ENCODE peak calls at places on chromosomes 16 and 17, in six cellular contexts. A, X, C, Y, T and S are unnamed samples.

GRCh38 chr17:46842835-46843234 is 8.5 kb upstream of the WNT9B start:
- DNase-seq in A (no peak), X (no peak), C (no peak), Y (peak), T (peak), S (no peak)

GRCh38 chr17:63718981-63719380 is 19.1 kb upstream of the LIMD2 start:
- DNase-seq in A (no peak), X (no peak), C (no peak), Y (no peak), T (no peak), S (no peak)

GRCh38 chr16:18013863-18014262 is 322.7 kb downstream of the NPIPA8 start:
- DNase-seq in A (no peak), X (no peak), C (no peak), Y (no peak), T (no peak), S (no peak)

GRCh38 chr16:87053016-87053982 is 263.9 kb downstream of the C16orf95 start:
- DNase-seq in A (no peak), X (no peak), C (no peak), Y (no peak), T (no peak), S (peak)

GRCh38 chr16:19831678-19832077 is 53.0 kb downstream of the GPRC5B start:
- DNase-seq in A (no peak), X (no peak), C (no peak), Y (no peak), T (peak), S (no peak)

GRCh38 chr17:38619451-38619795 is 13.7 kb upstream of the SRCIN1 start:
- DNase-seq in A (no peak), X (no peak), C (no peak), Y (no peak), T (no peak), S (peak)

GRCh38 chr17:40303706-40304450 is 5.1 kb upstream of the RARA start:
- DNase-seq in A (no peak), X (no peak), C (no peak), Y (no peak), T (no peak), S (no peak)

GRCh38 chr17:30372755-30373154 is 6.0 kb upstream of the CPD start:
- DNase-seq in A (no peak), X (peak), C (no peak), Y (no peak), T (peak), S (peak)

GRCh38 chr17:82611140-82612058 is 36.8 kb downstream of the WDR45B start:
- DNase-seq in A (no peak), X (no peak), C (no peak), Y (no peak), T (no peak), S (no peak)

GRCh38 chr17:31492880-31493655 is 101.6 kb downstream of the RAB11FIP4 start:
- DNase-seq in A (peak), X (no peak), C (peak), Y (peak), T (no peak), S (no peak)

GRCh38 chr17:28895794-28896447 is 1.6 kb downstream of the FLOT2 start:
- DNase-seq in A (no peak), X (no peak), C (no peak), Y (no peak), T (no peak), S (no peak)

GRCh38 chr17:41483531-41483930 is 2.6 kb upstream of the KRT35 start:
- DNase-seq in A (no peak), X (no peak), C (no peak), Y (no peak), T (no peak), S (no peak)

DNA sequence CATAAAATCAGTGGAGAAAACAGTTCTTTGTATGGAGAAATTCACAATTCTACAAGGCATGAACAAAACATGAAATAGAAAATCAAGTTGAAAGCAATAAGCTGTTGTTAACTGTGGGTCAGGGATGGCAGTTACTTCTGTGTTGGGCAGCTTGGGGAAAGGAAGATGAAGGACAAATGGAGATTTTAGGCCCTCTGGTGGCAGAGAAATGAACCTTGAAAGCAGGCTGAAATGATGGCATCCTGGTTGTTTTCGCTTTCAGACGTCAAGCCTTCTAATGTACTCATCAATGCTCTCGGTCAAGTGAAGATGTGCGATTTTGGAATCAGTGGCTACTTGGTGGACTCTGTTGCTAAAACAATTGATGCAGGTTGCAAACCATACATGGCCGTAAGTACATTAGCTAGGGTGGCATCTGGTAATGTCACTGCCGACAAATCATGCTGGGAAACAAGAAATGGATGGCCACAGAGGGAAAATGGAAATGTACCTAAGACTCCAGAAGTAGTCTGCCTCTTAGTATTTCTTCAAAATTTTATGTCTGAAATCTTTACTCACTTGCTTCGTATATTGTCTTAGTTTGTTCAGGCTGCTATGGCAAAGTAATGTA is 108.9 kb downstream of the MAP2K6 start:
- DNase-seq in A (no peak), X (peak), C (peak), Y (no peak), T (peak), S (peak)
- H3K4me3 ChIP-seq in A (no peak), X (no peak), C (no peak), Y (no peak), T (peak), S (no peak)

DNA sequence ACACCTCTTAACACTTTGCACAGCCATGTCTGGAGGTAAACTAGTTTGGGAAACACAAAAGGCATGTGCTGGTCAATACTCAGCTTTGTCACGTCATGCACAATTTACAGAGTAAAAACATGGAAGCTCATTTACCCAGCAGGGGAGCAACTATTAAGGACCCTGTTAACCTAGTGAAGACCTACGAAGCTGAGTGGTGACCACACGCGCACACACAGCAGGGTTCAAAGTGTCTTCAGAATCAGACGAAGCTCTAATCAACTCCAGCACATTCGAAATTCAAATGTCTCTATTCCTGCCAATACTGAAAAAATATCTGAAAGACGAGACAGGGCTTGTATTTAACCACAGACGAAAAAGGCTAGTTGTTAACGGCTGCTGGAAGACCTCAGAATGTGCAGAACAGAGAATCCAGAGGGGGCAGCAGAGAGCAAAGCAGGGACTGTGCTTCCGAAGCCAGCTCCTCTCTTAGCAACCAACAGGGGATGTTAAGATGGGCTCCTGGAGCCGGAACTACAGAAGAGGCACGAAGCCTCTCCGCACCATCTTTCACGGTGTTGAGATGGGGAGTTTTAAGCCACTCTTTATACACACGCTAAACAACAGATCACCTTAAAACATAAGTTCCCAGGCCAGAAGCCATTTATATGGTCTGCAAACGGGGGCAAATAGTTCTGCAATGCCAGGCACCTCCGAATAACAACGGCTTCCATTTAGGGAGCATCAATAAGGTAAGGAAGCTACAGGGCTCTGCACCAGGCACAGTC is 45.7 kb downstream of the CMTM4 start:
- DNase-seq in A (peak), X (peak), C (peak), Y (peak), T (peak), S (peak)
- H3K4me3 ChIP-seq in A (no peak), X (peak), C (no peak), Y (no peak), T (no peak), S (no peak)

GRCh38 chr17:58161566-58161965 is 5.2 kb upstream of the OR4D2 start:
- DNase-seq in A (no peak), X (no peak), C (no peak), Y (no peak), T (no peak), S (no peak)

GRCh38 chr17:58153046-58153445 is 4.9 kb downstream of the OR4D1 start:
- DNase-seq in A (no peak), X (no peak), C (no peak), Y (no peak), T (no peak), S (no peak)

GRCh38 chr17:58158181-58158580 is 8.6 kb upstream of the OR4D2 start:
- DNase-seq in A (no peak), X (no peak), C (no peak), Y (no peak), T (no peak), S (no peak)

GRCh38 chr17:58156839-58157803 is 8.9 kb downstream of the OR4D1 start:
- DNase-seq in A (no peak), X (peak), C (no peak), Y (peak), T (no peak), S (peak)
- H3K4me3 ChIP-seq in A (peak), X (peak), C (peak), Y (peak), T (no peak), S (peak)

DNA sequence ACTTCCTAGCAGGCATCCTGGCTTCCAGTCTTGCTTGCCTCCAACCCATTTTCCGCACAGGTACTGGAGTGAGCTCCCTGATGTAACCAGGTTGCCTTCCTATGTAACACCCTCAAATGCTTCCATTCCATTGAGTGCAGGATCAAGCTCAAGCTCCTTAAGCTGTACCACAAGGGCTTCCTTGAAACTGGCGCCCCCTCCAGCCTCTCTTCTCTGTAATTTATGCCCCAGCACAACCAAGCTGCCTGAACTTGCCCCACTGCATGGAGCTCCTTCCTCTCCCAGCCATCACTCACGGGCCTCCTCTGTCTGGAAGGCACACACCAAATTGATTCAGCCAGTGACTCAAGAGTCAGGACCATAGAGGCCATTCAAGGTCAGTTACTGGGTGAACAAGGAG is 234.8 kb upstream of the RPL38 start:
- DNase-seq in A (no peak), X (no peak), C (no peak), Y (no peak), T (no peak), S (peak)
- H3K4me3 ChIP-seq in A (no peak), X (no peak), C (no peak), Y (no peak), T (no peak), S (no peak)

GRCh38 chr17:77142689-77143088 is 1.9 kb downstream of the SEC14L1 start:
- DNase-seq in A (no peak), X (no peak), C (no peak), Y (no peak), T (peak), S (no peak)
- H3K4me3 ChIP-seq in A (peak), X (no peak), C (no peak), Y (peak), T (peak), S (no peak)

DNA sequence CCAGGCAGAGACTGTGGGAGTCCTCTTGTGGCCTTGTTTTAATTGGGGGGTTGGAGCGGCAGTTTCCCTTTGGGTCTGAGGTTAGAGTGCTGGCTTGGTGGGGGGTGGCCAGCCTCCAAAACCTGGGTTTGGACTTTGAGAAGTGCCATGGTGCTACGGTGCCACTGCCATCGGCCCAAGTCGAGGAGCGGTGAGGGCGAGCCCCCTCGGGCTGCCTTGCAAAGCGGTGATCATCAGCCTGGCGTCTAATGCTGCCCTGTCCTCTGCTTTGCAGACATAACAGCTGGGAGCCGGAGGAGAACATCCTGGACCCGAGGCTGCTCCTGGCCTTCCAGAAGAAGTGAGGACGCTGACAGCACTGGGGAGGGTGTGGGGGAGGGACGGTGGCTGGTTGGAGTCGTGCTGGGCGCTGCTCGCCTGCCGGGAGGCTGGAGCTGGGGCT is 1.2 kb downstream of the CBX2 start:
- DNase-seq in A (no peak), X (no peak), C (no peak), Y (peak), T (no peak), S (peak)
- H3K4me3 ChIP-seq in A (peak), X (peak), C (no peak), Y (peak), T (peak), S (peak)

GRCh38 chr17:9647014-9647413 is 1.7 kb downstream of the USP43 start:
- DNase-seq in A (no peak), X (no peak), C (peak), Y (no peak), T (peak), S (peak)
- H3K4me3 ChIP-seq in A (peak), X (no peak), C (no peak), Y (peak), T (peak), S (peak)

GRCh38 chr17:60076811-60077210 is 1.9 kb downstream of the HEATR6 start:
- DNase-seq in A (no peak), X (no peak), C (no peak), Y (no peak), T (no peak), S (no peak)

GRCh38 chr17:60079401-60079861 is 710 bp upstream of the HEATR6 start:
- DNase-seq in A (no peak), X (peak), C (no peak), Y (no peak), T (peak), S (no peak)

GRCh38 chr17:60075981-60076380 is 2.7 kb downstream of the HEATR6 start:
- DNase-seq in A (no peak), X (no peak), C (no peak), Y (no peak), T (no peak), S (no peak)

GRCh38 chr17:60077226-60077625 is 1.5 kb downstream of the HEATR6 start:
- DNase-seq in A (no peak), X (no peak), C (no peak), Y (no peak), T (no peak), S (no peak)

GRCh38 chr17:60077672-60078519 is 825 bp downstream of the HEATR6 start:
- DNase-seq in A (no peak), X (no peak), C (no peak), Y (no peak), T (no peak), S (no peak)
- H3K4me3 ChIP-seq in A (peak), X (peak), C (peak), Y (peak), T (peak), S (peak)